ENCODE peak calls at places on chromosomes 13 and 19, in ten cellular contexts. X, I, F, L, V, T, W, Q, B and U are unnamed samples.

GRCh38 chr19:33432408-33433170 is 59.1 kb downstream of the CEBPG start:
- DNase-seq in X (no peak), I (no peak), F (no peak), L (no peak), V (no peak), T (no peak), W (no peak), Q (no peak), B (no peak), U (no peak)

GRCh38 chr13:35146686-35147085 is 204.6 kb downstream of the NBEA start:
- DNase-seq in X (no peak), I (no peak), F (no peak), L (no peak), V (no peak), T (no peak), W (no peak), Q (no peak), B (no peak), U (no peak)

GRCh38 chr13:98641075-98641474 is 64.2 kb upstream of the STK24 start:
- DNase-seq in X (no peak), I (no peak), F (no peak), L (no peak), V (no peak), T (no peak), W (no peak), Q (no peak), B (no peak), U (no peak)

GRCh38 chr19:46542428-46543230 is 47.0 kb upstream of the PNMA8B start:
- DNase-seq in X (peak; percentile 88), I (peak; percentile 96), F (peak; percentile 94), L (peak; percentile 87), V (peak; percentile 86), T (peak; percentile 76), W (peak; percentile 100), Q (peak; percentile 86), B (peak; percentile 96), U (peak; percentile 93)

GRCh38 chr13:48532146-48532472 is 771 bp downstream of the RCBTB2 start:
- DNase-seq in X (peak; percentile 56), I (no peak), F (peak; percentile 70), L (no peak), V (no peak), T (peak; percentile 13), W (peak; percentile 39), Q (peak; percentile 45), B (no peak), U (peak; percentile 74)

GRCh38 chr13:102392810-102393209 is 9.0 kb downstream of the FGF14 start:
- DNase-seq in X (peak; percentile 43), I (no peak), F (no peak), L (no peak), V (no peak), T (no peak), W (no peak), Q (peak; percentile 36), B (no peak), U (no peak)

GRCh38 chr13:98199480-98199879 is 22.4 kb upstream of the RNF113B start:
- DNase-seq in X (no peak), I (no peak), F (no peak), L (no peak), V (no peak), T (no peak), W (no peak), Q (no peak), B (no peak), U (no peak)

GRCh38 chr13:83547043-83547442 is 335.2 kb downstream of the SLITRK1 start:
- DNase-seq in X (no peak), I (no peak), F (no peak), L (no peak), V (no peak), T (no peak), W (no peak), Q (no peak), B (no peak), U (peak; percentile 12)

GRCh38 chr13:111388851-111389500 is 68.5 kb downstream of the TEX29 start:
- DNase-seq in X (no peak), I (no peak), F (no peak), L (no peak), V (no peak), T (no peak), W (no peak), Q (no peak), B (no peak), U (no peak)

GRCh38 chr19:50332264-50333038 is 3.3 kb upstream of the KCNC3 start:
- DNase-seq in X (no peak), I (no peak), F (no peak), L (peak; percentile 35), V (no peak), T (no peak), W (no peak), Q (no peak), B (no peak), U (no peak)

GRCh38 chr19:4474504-4475136 is 2.5 kb downstream of the HDGFL2 start:
- DNase-seq in X (peak; percentile 55), I (no peak), F (peak; percentile 76), L (no peak), V (no peak), T (no peak), W (no peak), Q (peak; percentile 72), B (peak; percentile 52), U (peak; percentile 54)

GRCh38 chr19:7636317-7636690 is 606 bp upstream of the STXBP2 start:
- DNase-seq in X (no peak), I (no peak), F (no peak), L (peak; percentile 9), V (no peak), T (no peak), W (no peak), Q (no peak), B (no peak), U (no peak)
- H3K4me3 ChIP-seq in X (no peak overlapping the region), I (no peak overlapping the region), F (no peak overlapping the region), L (no peak overlapping the region), V (no peak overlapping the region), T (no peak overlapping the region), W (peak overlapping the region; percentile 57), Q (peak overlapping the region; percentile 27), B (no peak overlapping the region), U (no peak overlapping the region)

GRCh38 chr13:78662467-78662866 is 3.5 kb upstream of the OBI1 start:
- DNase-seq in X (no peak), I (no peak), F (no peak), L (no peak), V (no peak), T (no peak), W (no peak), Q (no peak), B (no peak), U (no peak)
- TF ChIP-seq CTCF in X (no peak), I (no peak), F (no peak), L (no peak), V (no peak), T (no peak), W (no peak), Q (no peak), B (no peak), U (no peak)

DNA sequence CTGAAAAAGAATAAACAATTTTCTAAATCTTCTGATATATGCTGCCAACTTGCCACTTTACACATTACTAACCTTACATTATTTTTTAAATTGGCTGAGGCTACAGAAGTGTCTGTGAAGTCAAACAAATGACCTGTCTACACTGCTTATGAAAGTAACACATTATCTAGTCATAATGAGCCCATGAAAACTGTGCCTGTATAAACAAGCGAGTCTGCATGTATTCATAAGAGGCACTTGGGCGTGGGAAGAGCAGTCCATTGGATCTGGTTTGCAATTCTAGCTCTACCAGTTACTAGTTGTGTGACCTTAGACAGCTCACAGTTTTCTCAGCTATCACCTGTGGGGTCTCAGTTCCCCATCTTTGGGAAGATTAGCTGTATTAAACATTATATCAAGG is 3.1 kb downstream of the VPS36 start:
- DNase-seq in X (no peak), I (no peak), F (no peak), L (no peak), V (no peak), T (no peak), W (no peak), Q (peak; percentile 81), B (no peak), U (no peak)
- H3K4me3 ChIP-seq in X (no peak overlapping the region), I (no peak overlapping the region), F (no peak overlapping the region), L (no peak overlapping the region), V (no peak overlapping the region), T (no peak overlapping the region), W (no peak overlapping the region), Q (no peak overlapping the region), B (no peak overlapping the region), U (no peak overlapping the region)

GRCh38 chr19:12696366-12697335 is at the start of gene FBXW9:
- DNase-seq in X (peak; percentile 95), I (peak; percentile 97), F (peak; percentile 98), L (peak; percentile 95), V (peak; percentile 91), T (peak; percentile 88), W (peak; percentile 100), Q (peak; percentile 95), B (peak; percentile 97), U (peak; percentile 97)
- TF ChIP-seq CTCF in X (no peak), I (no peak), F (no peak), L (no peak), V (no peak), T (no peak), W (no peak), Q (no peak), B (no peak), U (no peak)

DNA sequence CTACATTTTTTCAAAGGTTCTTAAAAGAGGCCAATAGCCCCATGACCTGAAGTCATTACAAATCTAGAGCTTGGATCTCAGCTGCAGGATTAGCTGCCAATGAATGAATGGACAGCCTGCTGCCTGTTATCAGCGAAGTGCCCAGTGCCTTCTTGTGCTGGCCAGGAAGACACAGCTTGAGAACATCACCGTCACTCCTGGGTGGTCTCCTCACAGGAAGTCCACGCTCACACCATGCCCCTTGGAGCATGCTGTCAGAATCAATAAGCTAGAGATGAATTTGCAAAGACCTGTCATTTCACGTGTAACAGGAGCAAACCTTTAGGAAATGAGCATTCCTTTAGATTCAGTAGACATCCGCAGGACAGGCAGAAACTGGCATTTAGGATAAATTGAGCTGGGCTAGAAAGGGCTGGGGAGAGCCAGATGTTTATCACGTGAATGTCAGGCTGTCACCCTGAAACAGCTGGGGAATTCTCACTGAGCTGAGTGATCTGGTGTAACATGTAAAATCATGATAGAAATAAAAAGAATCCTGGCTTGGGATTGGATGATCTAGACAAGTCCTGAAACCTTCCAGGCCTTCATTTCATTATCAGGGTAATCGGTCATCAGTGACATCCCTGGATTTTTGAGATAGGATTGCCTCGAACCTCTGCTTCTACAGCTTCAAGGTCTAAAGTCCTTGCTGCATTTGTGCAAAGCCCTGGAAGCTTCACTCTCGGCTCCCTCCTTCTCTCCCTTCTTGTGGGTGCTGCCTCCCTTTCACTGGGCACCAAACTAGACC is 49.9 kb upstream of the MEDAG start:
- DNase-seq in X (no peak), I (no peak), F (no peak), L (no peak), V (no peak), T (no peak), W (no peak), Q (peak; percentile 24), B (no peak), U (no peak)
- H3K4me3 ChIP-seq in X (no peak overlapping the region), I (no peak overlapping the region), F (no peak overlapping the region), L (no peak overlapping the region), V (no peak overlapping the region), T (no peak overlapping the region), W (no peak overlapping the region), Q (no peak overlapping the region), B (no peak overlapping the region), U (no peak overlapping the region)

GRCh38 chr19:10389863-10390262 is 9.5 kb upstream of the TYK2 start:
- DNase-seq in X (no peak), I (no peak), F (peak; percentile 41), L (no peak), V (no peak), T (no peak), W (no peak), Q (no peak), B (no peak), U (no peak)
- TF ChIP-seq CTCF in X (peak; percentile 19), I (no peak), F (no peak), L (no peak), V (peak; percentile 45), T (peak; percentile 27), W (no peak), Q (peak; percentile 9), B (peak; percentile 54), U (peak; percentile 14)